ENCODE peak calls at places on chromosome 15, in eight cellular contexts. One of them, this sample, is unnamed.

GRCh38 chr15:51335087-51335486 is 3.3 kb downstream of the CYP19A1 start:
- DNase-seq in kidney tubule cell: no peak
- DNase-seq in activated T-helper 1 cell treated with anti-CD3 and anti-CD28 coated beads, Interleukin-12 subunit alpha, Interleukin-12 subunit beta, Interleukin-2, Interleukin-4 antibody, amounts not matched to agents 30 ng/mL and 10 ng/mL and 1 ng/mL, durations not matched to agents 14 hours and 24 hours and 36 hours: no peak
- DNase-seq in stimulated activated CD8-positive, alpha-beta memory T cell treated with anti-CD3 and anti-CD28 coated beads, Interleukin-15, amount 100 ng/mL, for 24 hours: no peak
- DNase-seq in mesendoderm: no peak
- DNase-seq in stromal cell of bone marrow: no peak
- DNase-seq in NAMALWA: no peak
- DNase-seq in activated T-cell treated with anti-CD3 and anti-CD28 coated beads for 1 hour: no peak
- DNase-seq in this sample: no peak

GRCh38 chr15:60528530-60528929 is 49.6 kb upstream of the ICE2 start:
- DNase-seq in kidney tubule cell: peak
- DNase-seq in activated T-helper 1 cell treated with anti-CD3 and anti-CD28 coated beads, Interleukin-12 subunit alpha, Interleukin-12 subunit beta, Interleukin-2, Interleukin-4 antibody, amounts not matched to agents 30 ng/mL and 10 ng/mL and 1 ng/mL, durations not matched to agents 14 hours and 24 hours and 36 hours: no peak
- DNase-seq in stimulated activated CD8-positive, alpha-beta memory T cell treated with anti-CD3 and anti-CD28 coated beads, Interleukin-15, amount 100 ng/mL, for 24 hours: no peak
- DNase-seq in mesendoderm: no peak
- DNase-seq in stromal cell of bone marrow: no peak
- DNase-seq in NAMALWA: peak
- DNase-seq in activated T-cell treated with anti-CD3 and anti-CD28 coated beads for 1 hour: no peak
- DNase-seq in this sample: no peak

GRCh38 chr15:51144021-51144532 is 49.4 kb upstream of the TNFAIP8L3 start:
- DNase-seq in kidney tubule cell: peak
- DNase-seq in activated T-helper 1 cell treated with anti-CD3 and anti-CD28 coated beads, Interleukin-12 subunit alpha, Interleukin-12 subunit beta, Interleukin-2, Interleukin-4 antibody, amounts not matched to agents 30 ng/mL and 10 ng/mL and 1 ng/mL, durations not matched to agents 14 hours and 24 hours and 36 hours: no peak
- DNase-seq in stimulated activated CD8-positive, alpha-beta memory T cell treated with anti-CD3 and anti-CD28 coated beads, Interleukin-15, amount 100 ng/mL, for 24 hours: no peak
- DNase-seq in mesendoderm: peak
- DNase-seq in stromal cell of bone marrow: peak
- DNase-seq in NAMALWA: no peak
- DNase-seq in activated T-cell treated with anti-CD3 and anti-CD28 coated beads for 1 hour: no peak
- DNase-seq in this sample: peak

GRCh38 chr15:49848824-49849209 is 228.0 kb downstream of the DTWD1 start:
- DNase-seq in kidney tubule cell: no peak
- DNase-seq in activated T-helper 1 cell treated with anti-CD3 and anti-CD28 coated beads, Interleukin-12 subunit alpha, Interleukin-12 subunit beta, Interleukin-2, Interleukin-4 antibody, amounts not matched to agents 30 ng/mL and 10 ng/mL and 1 ng/mL, durations not matched to agents 14 hours and 24 hours and 36 hours: no peak
- DNase-seq in stimulated activated CD8-positive, alpha-beta memory T cell treated with anti-CD3 and anti-CD28 coated beads, Interleukin-15, amount 100 ng/mL, for 24 hours: no peak
- DNase-seq in mesendoderm: no peak
- DNase-seq in stromal cell of bone marrow: no peak
- DNase-seq in NAMALWA: no peak
- DNase-seq in activated T-cell treated with anti-CD3 and anti-CD28 coated beads for 1 hour: no peak
- DNase-seq in this sample: no peak

GRCh38 chr15:66253296-66253642 is 281 bp downstream of the MEGF11 start:
- DNase-seq in kidney tubule cell: no peak
- DNase-seq in activated T-helper 1 cell treated with anti-CD3 and anti-CD28 coated beads, Interleukin-12 subunit alpha, Interleukin-12 subunit beta, Interleukin-2, Interleukin-4 antibody, amounts not matched to agents 30 ng/mL and 10 ng/mL and 1 ng/mL, durations not matched to agents 14 hours and 24 hours and 36 hours: no peak
- DNase-seq in stimulated activated CD8-positive, alpha-beta memory T cell treated with anti-CD3 and anti-CD28 coated beads, Interleukin-15, amount 100 ng/mL, for 24 hours: no peak
- DNase-seq in mesendoderm: no peak
- DNase-seq in stromal cell of bone marrow: no peak
- DNase-seq in NAMALWA: no peak
- DNase-seq in activated T-cell treated with anti-CD3 and anti-CD28 coated beads for 1 hour: no peak
- DNase-seq in this sample: no peak

GRCh38 chr15:95259513-95259912 is 1028.2 kb downstream of the MCTP2 start:
- DNase-seq in kidney tubule cell: peak
- DNase-seq in activated T-helper 1 cell treated with anti-CD3 and anti-CD28 coated beads, Interleukin-12 subunit alpha, Interleukin-12 subunit beta, Interleukin-2, Interleukin-4 antibody, amounts not matched to agents 30 ng/mL and 10 ng/mL and 1 ng/mL, durations not matched to agents 14 hours and 24 hours and 36 hours: peak
- DNase-seq in stimulated activated CD8-positive, alpha-beta memory T cell treated with anti-CD3 and anti-CD28 coated beads, Interleukin-15, amount 100 ng/mL, for 24 hours: no peak
- DNase-seq in mesendoderm: peak
- DNase-seq in stromal cell of bone marrow: peak
- DNase-seq in NAMALWA: peak
- DNase-seq in activated T-cell treated with anti-CD3 and anti-CD28 coated beads for 1 hour: peak
- DNase-seq in this sample: no peak

GRCh38 chr15:81485806-81486205 is 111.8 kb upstream of the TMC3 start:
- DNase-seq in kidney tubule cell: no peak
- DNase-seq in activated T-helper 1 cell treated with anti-CD3 and anti-CD28 coated beads, Interleukin-12 subunit alpha, Interleukin-12 subunit beta, Interleukin-2, Interleukin-4 antibody, amounts not matched to agents 30 ng/mL and 10 ng/mL and 1 ng/mL, durations not matched to agents 14 hours and 24 hours and 36 hours: no peak
- DNase-seq in stimulated activated CD8-positive, alpha-beta memory T cell treated with anti-CD3 and anti-CD28 coated beads, Interleukin-15, amount 100 ng/mL, for 24 hours: no peak
- DNase-seq in mesendoderm: no peak
- DNase-seq in stromal cell of bone marrow: no peak
- DNase-seq in NAMALWA: no peak
- DNase-seq in activated T-cell treated with anti-CD3 and anti-CD28 coated beads for 1 hour: no peak
- DNase-seq in this sample: no peak

GRCh38 chr15:65326109-65326508 is 21.6 kb downstream of the RNU5B-1 start:
- DNase-seq in kidney tubule cell: peak
- DNase-seq in activated T-helper 1 cell treated with anti-CD3 and anti-CD28 coated beads, Interleukin-12 subunit alpha, Interleukin-12 subunit beta, Interleukin-2, Interleukin-4 antibody, amounts not matched to agents 30 ng/mL and 10 ng/mL and 1 ng/mL, durations not matched to agents 14 hours and 24 hours and 36 hours: no peak
- DNase-seq in stimulated activated CD8-positive, alpha-beta memory T cell treated with anti-CD3 and anti-CD28 coated beads, Interleukin-15, amount 100 ng/mL, for 24 hours: no peak
- DNase-seq in mesendoderm: peak
- DNase-seq in stromal cell of bone marrow: no peak
- DNase-seq in NAMALWA: no peak
- DNase-seq in activated T-cell treated with anti-CD3 and anti-CD28 coated beads for 1 hour: no peak
- DNase-seq in this sample: no peak

GRCh38 chr15:61835476-61836106 is 224.7 kb downstream of the VPS13C start:
- DNase-seq in kidney tubule cell: peak
- DNase-seq in activated T-helper 1 cell treated with anti-CD3 and anti-CD28 coated beads, Interleukin-12 subunit alpha, Interleukin-12 subunit beta, Interleukin-2, Interleukin-4 antibody, amounts not matched to agents 30 ng/mL and 10 ng/mL and 1 ng/mL, durations not matched to agents 14 hours and 24 hours and 36 hours: peak
- DNase-seq in stimulated activated CD8-positive, alpha-beta memory T cell treated with anti-CD3 and anti-CD28 coated beads, Interleukin-15, amount 100 ng/mL, for 24 hours: peak
- DNase-seq in mesendoderm: peak
- DNase-seq in stromal cell of bone marrow: peak
- DNase-seq in NAMALWA: peak
- DNase-seq in activated T-cell treated with anti-CD3 and anti-CD28 coated beads for 1 hour: peak
- DNase-seq in this sample: peak

GRCh38 chr15:82995938-82996337 is 9.9 kb downstream of the RAMAC start:
- DNase-seq in kidney tubule cell: no peak
- DNase-seq in activated T-helper 1 cell treated with anti-CD3 and anti-CD28 coated beads, Interleukin-12 subunit alpha, Interleukin-12 subunit beta, Interleukin-2, Interleukin-4 antibody, amounts not matched to agents 30 ng/mL and 10 ng/mL and 1 ng/mL, durations not matched to agents 14 hours and 24 hours and 36 hours: no peak
- DNase-seq in stimulated activated CD8-positive, alpha-beta memory T cell treated with anti-CD3 and anti-CD28 coated beads, Interleukin-15, amount 100 ng/mL, for 24 hours: no peak
- DNase-seq in mesendoderm: peak
- DNase-seq in stromal cell of bone marrow: no peak
- DNase-seq in NAMALWA: no peak
- DNase-seq in activated T-cell treated with anti-CD3 and anti-CD28 coated beads for 1 hour: no peak
- DNase-seq in this sample: no peak

GRCh38 chr15:73926191-73927002 is at the start of gene LOXL1:
- DNase-seq in kidney tubule cell: peak
- DNase-seq in activated T-helper 1 cell treated with anti-CD3 and anti-CD28 coated beads, Interleukin-12 subunit alpha, Interleukin-12 subunit beta, Interleukin-2, Interleukin-4 antibody, amounts not matched to agents 30 ng/mL and 10 ng/mL and 1 ng/mL, durations not matched to agents 14 hours and 24 hours and 36 hours: no peak
- DNase-seq in stimulated activated CD8-positive, alpha-beta memory T cell treated with anti-CD3 and anti-CD28 coated beads, Interleukin-15, amount 100 ng/mL, for 24 hours: no peak
- DNase-seq in mesendoderm: peak
- DNase-seq in stromal cell of bone marrow: peak
- DNase-seq in NAMALWA: no peak
- DNase-seq in activated T-cell treated with anti-CD3 and anti-CD28 coated beads for 1 hour: no peak
- DNase-seq in this sample: peak

GRCh38 chr15:68637755-68638405 is 59.1 kb downstream of the CORO2B start:
- DNase-seq in kidney tubule cell: no peak
- DNase-seq in activated T-helper 1 cell treated with anti-CD3 and anti-CD28 coated beads, Interleukin-12 subunit alpha, Interleukin-12 subunit beta, Interleukin-2, Interleukin-4 antibody, amounts not matched to agents 30 ng/mL and 10 ng/mL and 1 ng/mL, durations not matched to agents 14 hours and 24 hours and 36 hours: no peak
- DNase-seq in stimulated activated CD8-positive, alpha-beta memory T cell treated with anti-CD3 and anti-CD28 coated beads, Interleukin-15, amount 100 ng/mL, for 24 hours: no peak
- DNase-seq in mesendoderm: no peak
- DNase-seq in stromal cell of bone marrow: no peak
- DNase-seq in NAMALWA: no peak
- DNase-seq in activated T-cell treated with anti-CD3 and anti-CD28 coated beads for 1 hour: no peak
- DNase-seq in this sample: no peak

GRCh38 chr15:40564591-40565332 is at the start of gene CCDC32:
- DNase-seq in kidney tubule cell: peak
- DNase-seq in activated T-helper 1 cell treated with anti-CD3 and anti-CD28 coated beads, Interleukin-12 subunit alpha, Interleukin-12 subunit beta, Interleukin-2, Interleukin-4 antibody, amounts not matched to agents 30 ng/mL and 10 ng/mL and 1 ng/mL, durations not matched to agents 14 hours and 24 hours and 36 hours: peak
- DNase-seq in stimulated activated CD8-positive, alpha-beta memory T cell treated with anti-CD3 and anti-CD28 coated beads, Interleukin-15, amount 100 ng/mL, for 24 hours: peak
- DNase-seq in mesendoderm: peak
- DNase-seq in stromal cell of bone marrow: peak
- DNase-seq in NAMALWA: peak
- DNase-seq in activated T-cell treated with anti-CD3 and anti-CD28 coated beads for 1 hour: peak
- DNase-seq in this sample: peak

GRCh38 chr15:89492111-89492641 is 4.2 kb downstream of the RHCG start:
- DNase-seq in kidney tubule cell: no peak
- DNase-seq in activated T-helper 1 cell treated with anti-CD3 and anti-CD28 coated beads, Interleukin-12 subunit alpha, Interleukin-12 subunit beta, Interleukin-2, Interleukin-4 antibody, amounts not matched to agents 30 ng/mL and 10 ng/mL and 1 ng/mL, durations not matched to agents 14 hours and 24 hours and 36 hours: no peak
- DNase-seq in stimulated activated CD8-positive, alpha-beta memory T cell treated with anti-CD3 and anti-CD28 coated beads, Interleukin-15, amount 100 ng/mL, for 24 hours: no peak
- DNase-seq in mesendoderm: peak
- DNase-seq in stromal cell of bone marrow: no peak
- DNase-seq in NAMALWA: peak
- DNase-seq in activated T-cell treated with anti-CD3 and anti-CD28 coated beads for 1 hour: no peak
- DNase-seq in this sample: no peak

GRCh38 chr15:77568960-77569646 is 63.6 kb downstream of the LINGO1 start:
- DNase-seq in kidney tubule cell: no peak
- DNase-seq in activated T-helper 1 cell treated with anti-CD3 and anti-CD28 coated beads, Interleukin-12 subunit alpha, Interleukin-12 subunit beta, Interleukin-2, Interleukin-4 antibody, amounts not matched to agents 30 ng/mL and 10 ng/mL and 1 ng/mL, durations not matched to agents 14 hours and 24 hours and 36 hours: no peak
- DNase-seq in stimulated activated CD8-positive, alpha-beta memory T cell treated with anti-CD3 and anti-CD28 coated beads, Interleukin-15, amount 100 ng/mL, for 24 hours: no peak
- DNase-seq in mesendoderm: no peak
- DNase-seq in stromal cell of bone marrow: peak
- DNase-seq in NAMALWA: no peak
- DNase-seq in activated T-cell treated with anti-CD3 and anti-CD28 coated beads for 1 hour: no peak
- DNase-seq in this sample: no peak

GRCh38 chr15:67821784-67822451 is 3.4 kb upstream of the SKOR1 start:
- DNase-seq in kidney tubule cell: no peak
- DNase-seq in activated T-helper 1 cell treated with anti-CD3 and anti-CD28 coated beads, Interleukin-12 subunit alpha, Interleukin-12 subunit beta, Interleukin-2, Interleukin-4 antibody, amounts not matched to agents 30 ng/mL and 10 ng/mL and 1 ng/mL, durations not matched to agents 14 hours and 24 hours and 36 hours: no peak
- DNase-seq in stimulated activated CD8-positive, alpha-beta memory T cell treated with anti-CD3 and anti-CD28 coated beads, Interleukin-15, amount 100 ng/mL, for 24 hours: no peak
- DNase-seq in mesendoderm: no peak
- DNase-seq in stromal cell of bone marrow: no peak
- DNase-seq in NAMALWA: no peak
- DNase-seq in activated T-cell treated with anti-CD3 and anti-CD28 coated beads for 1 hour: no peak
- DNase-seq in this sample: no peak

GRCh38 chr15:58081446-58081845 is 15.9 kb upstream of the ALDH1A2 start:
- DNase-seq in kidney tubule cell: no peak
- DNase-seq in activated T-helper 1 cell treated with anti-CD3 and anti-CD28 coated beads, Interleukin-12 subunit alpha, Interleukin-12 subunit beta, Interleukin-2, Interleukin-4 antibody, amounts not matched to agents 30 ng/mL and 10 ng/mL and 1 ng/mL, durations not matched to agents 14 hours and 24 hours and 36 hours: no peak
- DNase-seq in stimulated activated CD8-positive, alpha-beta memory T cell treated with anti-CD3 and anti-CD28 coated beads, Interleukin-15, amount 100 ng/mL, for 24 hours: no peak
- DNase-seq in mesendoderm: no peak
- DNase-seq in stromal cell of bone marrow: no peak
- DNase-seq in NAMALWA: no peak
- DNase-seq in activated T-cell treated with anti-CD3 and anti-CD28 coated beads for 1 hour: no peak
- DNase-seq in this sample: no peak